ENCODE peak calls at places on chromosomes 13 and 19, in four cellular contexts. One of them, this sample, is unnamed.

GRCh38 chr13:113581871-113582270 is 2.7 kb upstream of the TFDP1 start:
- DNase-seq in RWPE1: no peak
- DNase-seq in NCI-H1417: no peak
- DNase-seq in osteoblast: peak; percentile 17
- DNase-seq in this sample: no peak

GRCh38 chr19:46134527-46134926 is 10.0 kb upstream of the IGFL3 start:
- DNase-seq in osteoblast: no peak
- DNase-seq in RWPE1: no peak
- DNase-seq in NCI-H1417: no peak
- DNase-seq in this sample: no peak

GRCh38 chr13:20363604-20364003 is 131.5 kb upstream of the GJB6 start:
- DNase-seq in osteoblast: no peak
- DNase-seq in NCI-H1417: peak; percentile 45
- DNase-seq in RWPE1: no peak
- DNase-seq in this sample: no peak

GRCh38 chr19:21593008-21593427 is 87.6 kb downstream of the ZNF429 start:
- DNase-seq in NCI-H1417: no peak
- DNase-seq in RWPE1: no peak
- DNase-seq in osteoblast: no peak
- DNase-seq in this sample: no peak

GRCh38 chr13:59247166-59247565 is 916.6 kb downstream of the DIAPH3 start:
- DNase-seq in RWPE1: no peak
- DNase-seq in NCI-H1417: peak; percentile 17
- DNase-seq in osteoblast: no peak
- DNase-seq in this sample: no peak

GRCh38 chr19:16566702-16567101 is 5.5 kb downstream of the SLC35E1 start:
- DNase-seq in RWPE1: no peak
- DNase-seq in osteoblast: no peak
- DNase-seq in NCI-H1417: no peak
- DNase-seq in this sample: no peak

GRCh38 chr19:37986048-37986750 is 79.2 kb downstream of the SIPA1L3 start:
- DNase-seq in RWPE1: no peak
- DNase-seq in osteoblast: no peak
- DNase-seq in NCI-H1417: no peak
- DNase-seq in this sample: no peak

GRCh38 chr19:39738809-39739208 is 980 bp upstream of the CLC start:
- DNase-seq in RWPE1: no peak
- DNase-seq in osteoblast: no peak
- DNase-seq in NCI-H1417: no peak
- DNase-seq in this sample: no peak

GRCh38 chr19:18440421-18440877 is 2.5 kb upstream of the ISYNA1 start:
- DNase-seq in NCI-H1417: no peak
- DNase-seq in RWPE1: no peak
- DNase-seq in osteoblast: peak; percentile 90
- DNase-seq in this sample: peak; percentile 45

GRCh38 chr13:73684750-73685149 is 449.5 kb downstream of the KLF12 start:
- DNase-seq in osteoblast: no peak
- DNase-seq in NCI-H1417: no peak
- DNase-seq in RWPE1: no peak
- DNase-seq in this sample: no peak

GRCh38 chr13:105442941-105443340 is 1092.5 kb downstream of the EFNB2 start:
- DNase-seq in RWPE1: peak; percentile 93
- DNase-seq in NCI-H1417: peak; percentile 44
- DNase-seq in osteoblast: peak; percentile 82
- DNase-seq in this sample: no peak

GRCh38 chr13:99067160-99067985 is 89.5 kb upstream of the DOCK9 start:
- DNase-seq in NCI-H1417: no peak
- DNase-seq in RWPE1: peak; percentile 84
- DNase-seq in osteoblast: peak; percentile 84
- DNase-seq in this sample: no peak

GRCh38 chr13:83215627-83216026 is 666.6 kb downstream of the SLITRK1 start:
- DNase-seq in osteoblast: no peak
- DNase-seq in RWPE1: peak; percentile 28
- DNase-seq in NCI-H1417: no peak
- DNase-seq in this sample: no peak

GRCh38 chr13:47252627-47253026 is 355.8 kb upstream of the HTR2A start:
- DNase-seq in RWPE1: no peak
- DNase-seq in osteoblast: no peak
- DNase-seq in NCI-H1417: no peak
- DNase-seq in this sample: no peak

GRCh38 chr19:27676334-27676733 is 1536.6 kb downstream of the UQCRFS1 start:
- DNase-seq in RWPE1: no peak
- DNase-seq in osteoblast: no peak
- DNase-seq in NCI-H1417: no peak
- DNase-seq in this sample: no peak

This sample was measured in T-helper 2 cell.